ENCODE peak calls at places on chromosome 3, in four cellular contexts. L, J, E and Y are unnamed samples.

GRCh38 chr3:65833761-65834505 is 204.8 kb downstream of the MAGI1 start:
- DNase-seq in L (no peak), J (no peak), E (no peak), Y (no peak)

GRCh38 chr3:196569003-196569516 is 600 bp downstream of the FBXO45 start:
- DNase-seq in J (peak), L (no peak), E (peak), Y (no peak)

GRCh38 chr3:129045675-129046036 is 14.9 kb upstream of the GP9 start:
- DNase-seq in L (no peak), E (peak), J (peak), Y (no peak)

GRCh38 chr3:87135412-87135811 is 91.7 kb upstream of the CHMP2B start:
- DNase-seq in L (no peak), E (no peak), J (no peak), Y (no peak)

GRCh38 chr3:165768680-165769079 is 68.5 kb downstream of the BCHE start:
- DNase-seq in J (no peak), E (no peak), L (no peak), Y (no peak)

GRCh38 chr3:125236331-125236903 is 23.9 kb upstream of the SLC12A8 start:
- DNase-seq in L (no peak), J (no peak), E (no peak), Y (no peak)

GRCh38 chr3:42961633-42962032 is 17.5 kb upstream of the GASK1A start:
- DNase-seq in E (peak), L (peak), J (no peak), Y (peak)

GRCh38 chr3:41975421-41976103 is 13.7 kb upstream of the ULK4 start:
- DNase-seq in L (no peak), E (no peak), J (no peak), Y (no peak)

GRCh38 chr3:101143002-101143401 is 149.8 kb upstream of the ABI3BP start:
- DNase-seq in L (no peak), E (no peak), J (no peak), Y (peak)

GRCh38 chr3:195906865-195907729 is 1.3 kb downstream of the TNK2 start:
- DNase-seq in L (no peak), J (peak), E (peak), Y (no peak)

GRCh38 chr3:17233398-17233800 is 348.6 kb downstream of the PLCL2 start:
- DNase-seq in E (peak), L (peak), J (no peak), Y (peak)

GRCh38 chr3:115245437-115245836 is 98.3 kb upstream of the ZBTB20 start:
- DNase-seq in L (no peak), J (no peak), E (no peak), Y (no peak)

GRCh38 chr3:180855364-180855763 is 57.1 kb upstream of the FXR1 start:
- DNase-seq in J (no peak), E (no peak), L (no peak), Y (no peak)

GRCh38 chr3:115709135-115709534 is 85.8 kb downstream of the GAP43 start:
- DNase-seq in J (no peak), L (no peak), E (no peak), Y (no peak)

GRCh38 chr3:22377421-22377820 is 626.4 kb upstream of the ZNF385D start:
- DNase-seq in E (no peak), J (no peak), L (no peak), Y (no peak)

GRCh38 chr3:49647741-49648140 is 26.4 kb upstream of the APEH start:
- DNase-seq in L (peak), E (no peak), J (no peak), Y (no peak)

GRCh38 chr3:35675621-35676020 is 36.3 kb downstream of the ARPP21 start:
- DNase-seq in L (no peak), J (no peak), E (no peak), Y (no peak)

GRCh38 chr3:182238141-182238540 is 526.4 kb downstream of the SOX2 start:
- DNase-seq in E (no peak), J (no peak), L (no peak), Y (peak)

GRCh38 chr3:45528429-45528828 is 66.1 kb upstream of the LIMD1 start:
- DNase-seq in J (no peak), L (no peak), E (no peak), Y (peak)

GRCh38 chr3:52636673-52637072 is 49.0 kb downstream of the PBRM1 start:
- DNase-seq in J (no peak), L (no peak), E (no peak), Y (no peak)

GRCh38 chr3:143109861-143110260 is 9.7 kb upstream of the CHST2 start:
- DNase-seq in E (no peak), L (no peak), J (no peak), Y (no peak)

GRCh38 chr3:61634678-61635077 is 73.3 kb downstream of the PTPRG start:
- DNase-seq in E (no peak), L (no peak), J (no peak), Y (no peak)

GRCh38 chr3:129310111-129310601 is 31.5 kb downstream of the HMCES start:
- DNase-seq in J (no peak), E (no peak), L (no peak), Y (no peak)

GRCh38 chr3:105473521-105474223 is 107.0 kb downstream of the ALCAM start:
- DNase-seq in L (no peak), J (no peak), E (no peak), Y (no peak)

GRCh38 chr3:178808748-178809147 is 262.9 kb downstream of the ZMAT3 start:
- DNase-seq in L (no peak), J (no peak), E (no peak), Y (no peak)

GRCh38 chr3:123872621-123873020 is 11.5 kb downstream of the MYLK start:
- DNase-seq in J (no peak), E (no peak), L (no peak), Y (no peak)

GRCh38 chr3:15805756-15806266 is 8.0 kb upstream of the ANKRD28 start:
- DNase-seq in E (no peak), L (no peak), J (no peak), Y (no peak)

GRCh38 chr3:86958534-86958933 is 32.4 kb downstream of the VGLL3 start:
- DNase-seq in E (no peak), J (no peak), L (no peak), Y (no peak)

GRCh38 chr3:78900426-78900825 is 867.4 kb downstream of the ROBO1 start:
- DNase-seq in L (no peak), J (no peak), E (no peak), Y (no peak)

GRCh38 chr3:113698891-113699465 is 2.5 kb upstream of the USF3 start:
- DNase-seq in L (no peak), J (no peak), E (peak), Y (no peak)

GRCh38 chr3:20190991-20191390 is 5.0 kb upstream of the SGO1 start:
- DNase-seq in L (no peak), J (no peak), E (no peak), Y (no peak)

GRCh38 chr3:188482929-188483328 is 329.0 kb downstream of the LPP start:
- DNase-seq in E (no peak), L (no peak), J (no peak), Y (no peak)

GRCh38 chr3:88180398-88180999 is 30.7 kb downstream of the C3orf38 start:
- DNase-seq in L (no peak), E (peak), J (no peak), Y (no peak)